ENCODE peak calls at places on chromosome 5, in seven cellular contexts. X is C1 segment of cervical spinal cord; T is progenitor cell of endocrine pancreas; K is stimulated activated CD4-positive, alpha-beta T cell treated with anti-CD3 and anti-CD28 coated beads, TNF-alpha, amount 100 ng/mL, for 4 hours; S is Ammon's horn; G is activated CD8-positive, alpha-beta memory T cell treated with anti-CD3 and anti-CD28 coated beads for 48 hours; H is NCI-H1092. B is an unnamed sample.

GRCh38 chr5:160133071-160133917 is 14.0 kb upstream of the PWWP2A start:
- DNase-seq in X (peak), T (no peak), K (no peak), S (peak), G (no peak), H (no peak), B (no peak)

GRCh38 chr5:7676455-7676854 is 174.5 kb downstream of the CFAP90 start:
- DNase-seq in X (no peak), T (no peak), K (no peak), S (no peak), G (no peak), H (no peak), B (no peak)

GRCh38 chr5:111004291-111004690 is 67.2 kb upstream of the TSLP start:
- DNase-seq in X (no peak), T (no peak), K (no peak), S (no peak), G (no peak), H (no peak), B (no peak)

GRCh38 chr5:34998058-34998789 is 49.5 kb downstream of the AGXT2 start:
- DNase-seq in X (no peak), T (no peak), K (no peak), S (peak), G (no peak), H (no peak), B (no peak)

GRCh38 chr5:62190173-62190572 is 115.8 kb upstream of the KIF2A start:
- DNase-seq in X (no peak), T (no peak), K (no peak), S (no peak), G (no peak), H (no peak), B (no peak)

GRCh38 chr5:143575264-143575663 is 171.8 kb upstream of the NR3C1 start:
- DNase-seq in X (no peak), T (no peak), K (no peak), S (no peak), G (no peak), H (no peak), B (no peak)

GRCh38 chr5:15614679-15615078 is 114.7 kb downstream of the FBXL7 start:
- DNase-seq in X (no peak), T (no peak), K (no peak), S (no peak), G (no peak), H (no peak), B (no peak)

GRCh38 chr5:118199801-118200200 is 788.5 kb downstream of the DTWD2 start:
- DNase-seq in X (no peak), T (no peak), K (no peak), S (no peak), G (no peak), H (no peak), B (no peak)

GRCh38 chr5:5373351-5374033 is 49.0 kb upstream of the ICE1 start:
- DNase-seq in X (no peak), T (no peak), K (no peak), S (no peak), G (no peak), H (no peak), B (no peak)

GRCh38 chr5:172800088-172800551 is 29.1 kb upstream of the DUSP1 start:
- DNase-seq in X (peak), T (no peak), K (no peak), S (peak), G (no peak), H (no peak), B (no peak)

GRCh38 chr5:44935262-44935661 is 126.5 kb downstream of the MRPS30 start:
- DNase-seq in X (no peak), T (no peak), K (no peak), S (no peak), G (no peak), H (no peak), B (no peak)

GRCh38 chr5:31098811-31099210 is 94.7 kb upstream of the CDH6 start:
- DNase-seq in X (no peak), T (no peak), K (no peak), S (no peak), G (no peak), H (no peak), B (no peak)

GRCh38 chr5:56681346-56681745 is 134.0 kb upstream of the MAP3K1 start:
- DNase-seq in X (no peak), T (no peak), K (no peak), S (no peak), G (no peak), H (no peak), B (no peak)

GRCh38 chr5:68396722-68397121 is 181.2 kb downstream of the PIK3R1 start:
- DNase-seq in X (no peak), T (no peak), K (no peak), S (no peak), G (no peak), H (no peak), B (no peak)

GRCh38 chr5:156934450-156935211 is 28.4 kb downstream of the TIMD4 start:
- DNase-seq in X (no peak), T (no peak), K (no peak), S (peak), G (no peak), H (peak), B (no peak)

GRCh38 chr5:112390327-112390726 is 28.8 kb downstream of the EPB41L4A start:
- DNase-seq in X (no peak), T (peak), K (no peak), S (no peak), G (no peak), H (no peak), B (no peak)

GRCh38 chr5:96881511-96882115 is 5.3 kb downstream of the ERAP2 start:
- DNase-seq in X (no peak), T (no peak), K (no peak), S (no peak), G (no peak), H (no peak), B (no peak)

GRCh38 chr5:39775458-39776365 is 350.9 kb upstream of the DAB2 start:
- DNase-seq in X (no peak), T (no peak), K (no peak), S (no peak), G (no peak), H (no peak), B (no peak)

GRCh38 chr5:134007581-134008256 is 2.9 kb upstream of the VDAC1 start:
- DNase-seq in X (no peak), T (no peak), K (no peak), S (no peak), G (no peak), H (no peak), B (no peak)

GRCh38 chr5:166883016-166883415 is 1408.4 kb upstream of the WWC1 start:
- DNase-seq in X (no peak), T (no peak), K (no peak), S (no peak), G (no peak), H (no peak), B (no peak)

GRCh38 chr5:32542216-32543059 is 42.9 kb upstream of the SUB1 start:
- DNase-seq in X (no peak), T (no peak), K (no peak), S (no peak), G (no peak), H (no peak), B (no peak)

GRCh38 chr5:73955447-73955846 is 329.5 kb downstream of the ARHGEF28 start:
- DNase-seq in X (no peak), T (no peak), K (no peak), S (peak), G (no peak), H (no peak), B (no peak)

GRCh38 chr5:98736753-98737152 is 36.7 kb upstream of the RGMB start:
- DNase-seq in X (no peak), T (no peak), K (no peak), S (no peak), G (no peak), H (no peak), B (no peak)

GRCh38 chr5:145797336-145797735 is 37.8 kb downstream of the PRELID2 start:
- DNase-seq in X (no peak), T (no peak), K (no peak), S (no peak), G (no peak), H (no peak), B (no peak)

GRCh38 chr5:140964356-140964755 is 1.9 kb upstream of the PCDHAC2 start:
- DNase-seq in X (no peak), T (no peak), K (no peak), S (no peak), G (no peak), H (no peak), B (no peak)

GRCh38 chr5:45697211-45697610 is 1.0 kb upstream of the HCN1 start:
- DNase-seq in X (no peak), T (no peak), K (no peak), S (no peak), G (no peak), H (no peak), B (no peak)

GRCh38 chr5:174140452-174140851 is 94.9 kb downstream of the NSG2 start:
- DNase-seq in X (no peak), T (no peak), K (no peak), S (no peak), G (no peak), H (no peak), B (no peak)

GRCh38 chr5:144328980-144329379 is 158.3 kb downstream of the KCTD16 start:
- DNase-seq in X (no peak), T (no peak), K (no peak), S (no peak), G (no peak), H (no peak), B (no peak)

GRCh38 chr5:72951850-72952468 is 3.9 kb upstream of the FCHO2 start:
- DNase-seq in X (no peak), T (no peak), K (no peak), S (no peak), G (no peak), H (no peak), B (no peak)

GRCh38 chr5:4375640-4376039 is 764.5 kb upstream of the ADAMTS16 start:
- DNase-seq in X (no peak), T (no peak), K (no peak), S (no peak), G (no peak), H (no peak), B (no peak)